ENCODE peak calls at places on chromosome 5, in five cellular contexts. G, M, H, Z and I are unnamed samples.

GRCh38 chr5:146667633-146668032 is 151.6 kb upstream of the GPR151 start:
- DNase-seq in G (peak), M (no peak), H (no peak), Z (peak), I (no peak)

GRCh38 chr5:33073856-33074255 is 362.7 kb downstream of the NPR3 start:
- DNase-seq in G (no peak), M (no peak), H (no peak), Z (no peak), I (no peak)

GRCh38 chr5:76811214-76811613 is 7.6 kb upstream of the F2RL1 start:
- DNase-seq in G (peak), M (no peak), H (no peak), Z (no peak), I (no peak)

GRCh38 chr5:4230905-4231561 is 635.4 kb downstream of the IRX1 start:
- DNase-seq in G (no peak), M (no peak), H (no peak), Z (no peak), I (no peak)

GRCh38 chr5:33933723-33934544 is 2.3 kb upstream of the RXFP3 start:
- DNase-seq in G (peak), M (no peak), H (no peak), Z (no peak), I (no peak)

GRCh38 chr5:139569276-139569955 is 8.3 kb downstream of the UBE2D2 start:
- DNase-seq in G (peak), M (no peak), H (no peak), Z (no peak), I (no peak)

GRCh38 chr5:14238272-14238671 is 95.1 kb downstream of the TRIO start:
- DNase-seq in G (no peak), M (no peak), H (no peak), Z (no peak), I (no peak)

GRCh38 chr5:67547682-67548081 is 351.1 kb upstream of the CD180 start:
- DNase-seq in G (no peak), M (no peak), H (no peak), Z (no peak), I (no peak)

GRCh38 chr5:1133108-1133507 is 21.2 kb upstream of the SLC12A7 start:
- DNase-seq in G (no peak), M (no peak), H (no peak), Z (no peak), I (no peak)

GRCh38 chr5:71943874-71944273 is 163.4 kb upstream of the MAP1B start:
- DNase-seq in G (no peak), M (no peak), H (no peak), Z (no peak), I (no peak)

GRCh38 chr5:171444582-171444981 is 25.1 kb downstream of the FGF18 start:
- DNase-seq in G (peak), M (no peak), H (no peak), Z (no peak), I (no peak)

GRCh38 chr5:78533356-78533755 is 115.2 kb downstream of the LHFPL2 start:
- DNase-seq in G (no peak), M (no peak), H (no peak), Z (no peak), I (no peak)

GRCh38 chr5:86679529-86679928 is 61.8 kb downstream of the COX7C start:
- DNase-seq in G (peak), M (no peak), H (no peak), Z (peak), I (no peak)

GRCh38 chr5:154198611-154199230 is 8.2 kb downstream of the GALNT10 start:
- DNase-seq in G (peak), M (no peak), H (no peak), Z (peak), I (no peak)

GRCh38 chr5:99169309-99169708 is 240.5 kb upstream of the CHD1 start:
- DNase-seq in G (peak), M (no peak), H (no peak), Z (no peak), I (no peak)

GRCh38 chr5:1190296-1190695 is 11.1 kb upstream of the SLC6A19 start:
- DNase-seq in G (no peak), M (no peak), H (no peak), Z (no peak), I (peak)

GRCh38 chr5:92962752-92963151 is 618.3 kb downstream of the NR2F1-AS1 start:
- DNase-seq in G (no peak), M (no peak), H (no peak), Z (no peak), I (no peak)

GRCh38 chr5:153784277-153784676 is 254.4 kb downstream of the FAM114A2 start:
- DNase-seq in G (peak), M (no peak), H (no peak), Z (no peak), I (no peak)

GRCh38 chr5:142156839-142157463 is 48.4 kb downstream of the NDFIP1 start:
- DNase-seq in G (no peak), M (no peak), H (no peak), Z (no peak), I (no peak)

GRCh38 chr5:150656191-150657132 is 4.6 kb upstream of the MYOZ3 start:
- DNase-seq in G (no peak), M (peak), H (peak), Z (no peak), I (peak)

GRCh38 chr5:80238778-80239679 is 16.8 kb downstream of the SERINC5 start:
- DNase-seq in G (peak), M (peak), H (no peak), Z (no peak), I (peak)

GRCh38 chr5:135578685-135579341 is at the start of gene CXCL14:
- DNase-seq in G (peak), M (peak), H (no peak), Z (no peak), I (peak)

GRCh38 chr5:175387144-175387543 is 56.8 kb downstream of the DRD1 start:
- DNase-seq in G (no peak), M (no peak), H (no peak), Z (no peak), I (no peak)